ENCODE peak calls at places on chromosomes 4 and X, in seven cellular contexts. P, S, X, G, L, E and J are unnamed samples.

GRCh38 chr4:25347971-25348370 is 29.1 kb upstream of the ANAPC4 start:
- DNase-seq in P (no peak), S (no peak), X (no peak), G (no peak), L (no peak), E (no peak), J (no peak)

GRCh38 chr4:75634951-75635350 is 4.6 kb upstream of the CDKL2 start:
- DNase-seq in P (no peak), S (no peak), X (no peak), G (no peak), L (no peak), E (no peak), J (no peak)

GRCh38 chrX:10049246-10049645 is 82.1 kb downstream of the CLDN34 start:
- DNase-seq in P (no peak), S (no peak), X (no peak), G (no peak), L (peak), E (no peak), J (no peak)

GRCh38 chrX:129646721-129647587 is 7.8 kb downstream of the APLN start:
- DNase-seq in P (no peak), S (no peak), X (peak), G (no peak), L (no peak), E (no peak), J (no peak)

GRCh38 chrX:46627700-46628405 is 54.3 kb downstream of the CHST7 start:
- DNase-seq in P (no peak), S (no peak), X (no peak), G (no peak), L (no peak), E (no peak), J (peak)

GRCh38 chrX:18885317-18886004 is 98.5 kb downstream of the PHKA2 start:
- DNase-seq in P (no peak), S (no peak), X (no peak), G (no peak), L (no peak), E (peak), J (no peak)

GRCh38 chr4:73067971-73068394 is 1.5 kb downstream of the COX18 start:
- DNase-seq in P (no peak), S (no peak), X (no peak), G (no peak), L (peak), E (no peak), J (no peak)

GRCh38 chr4:172480471-172480870 is 667.3 kb downstream of the GALNTL6 start:
- DNase-seq in P (no peak), S (no peak), X (no peak), G (no peak), L (no peak), E (no peak), J (no peak)

GRCh38 chr4:74453037-74453635 is 8.2 kb downstream of the AREG start:
- DNase-seq in P (no peak), S (no peak), X (no peak), G (no peak), L (no peak), E (no peak), J (no peak)

GRCh38 chr4:7478665-7479064 is 43.9 kb upstream of the PSAPL1 start:
- DNase-seq in P (no peak), S (no peak), X (no peak), G (no peak), L (no peak), E (no peak), J (no peak)

GRCh38 chrX:3603026-3603661 is 110.3 kb downstream of the PRKX start:
- DNase-seq in P (no peak), S (no peak), X (no peak), G (no peak), L (no peak), E (no peak), J (no peak)

GRCh38 chr4:77501851-77502250 is 103.8 kb upstream of the CXCL13 start:
- DNase-seq in P (no peak), S (no peak), X (no peak), G (no peak), L (no peak), E (no peak), J (no peak)

GRCh38 chr4:106421441-106422296 is 53.1 kb upstream of the GIMD1 start:
- DNase-seq in P (no peak), S (no peak), X (no peak), G (no peak), L (no peak), E (no peak), J (no peak)

GRCh38 chr4:181176306-181176705 is 1066.9 kb upstream of the TENM3 start:
- DNase-seq in P (no peak), S (no peak), X (no peak), G (no peak), L (no peak), E (no peak), J (no peak)

GRCh38 chr4:38601244-38601915 is 62.6 kb upstream of the KLF3 start:
- DNase-seq in P (peak), S (peak), X (peak), G (no peak), L (peak), E (no peak), J (no peak)

GRCh38 chrX:139766545-139766983 is 58.6 kb upstream of the MCF2 start:
- DNase-seq in P (no peak), S (no peak), X (no peak), G (no peak), L (no peak), E (no peak), J (no peak)

GRCh38 chr4:150244600-150244999 is 166.4 kb downstream of the DCLK2 start:
- DNase-seq in P (peak), S (no peak), X (peak), G (no peak), L (no peak), E (no peak), J (no peak)

GRCh38 chr4:42320822-42321388 is 76.4 kb upstream of the SHISA3 start:
- DNase-seq in P (no peak), S (no peak), X (no peak), G (no peak), L (no peak), E (no peak), J (no peak)

GRCh38 chr4:56512166-56512565 is 6.6 kb downstream of the ARL9 start:
- DNase-seq in P (no peak), S (no peak), X (no peak), G (no peak), L (no peak), E (no peak), J (no peak)

GRCh38 chr4:94803181-94803580 is 45.4 kb downstream of the BMPR1B start:
- DNase-seq in P (no peak), S (no peak), X (no peak), G (no peak), L (no peak), E (no peak), J (no peak)

GRCh38 chr4:140004580-140005314 is 149.2 kb downstream of the MAML3 start:
- DNase-seq in P (peak), S (peak), X (peak), G (peak), L (peak), E (peak), J (peak)

GRCh38 chr4:7068883-7069282 is 1.0 kb upstream of the GRPEL1 start:
- DNase-seq in P (no peak), S (no peak), X (no peak), G (no peak), L (no peak), E (no peak), J (no peak)

GRCh38 chr4:86960557-86960959 is 25.7 kb downstream of the AFF1 start:
- DNase-seq in P (no peak), S (no peak), X (no peak), G (no peak), L (no peak), E (no peak), J (no peak)

GRCh38 chr4:98434816-98435215 is 173.6 kb downstream of the RAP1GDS1 start:
- DNase-seq in P (no peak), S (no peak), X (no peak), G (no peak), L (no peak), E (no peak), J (no peak)

GRCh38 chr4:76690091-76690905 is 207.6 kb downstream of the SOWAHB start:
- DNase-seq in P (no peak), S (no peak), X (peak), G (no peak), L (no peak), E (no peak), J (no peak)

GRCh38 chr4:163395758-163396157 is 52.1 kb downstream of the NPY5R start:
- DNase-seq in P (no peak), S (no peak), X (no peak), G (no peak), L (no peak), E (no peak), J (no peak)

GRCh38 chrX:69613946-69614345 is 2.0 kb upstream of the EDA start:
- DNase-seq in P (no peak), S (no peak), X (no peak), G (no peak), L (no peak), E (no peak), J (no peak)

GRCh38 chrX:53481816-53482485 is 47.8 kb upstream of the HSD17B10 start:
- DNase-seq in P (peak), S (peak), X (peak), G (peak), L (peak), E (no peak), J (peak)

GRCh38 chrX:104113237-104113965 is 1.1 kb downstream of the ZCCHC18 start:
- DNase-seq in P (peak), S (peak), X (peak), G (peak), L (peak), E (peak), J (peak)

GRCh38 chrX:100994352-100995281 is 25.1 kb downstream of the ARL13A start:
- DNase-seq in P (no peak), S (no peak), X (no peak), G (no peak), L (no peak), E (no peak), J (no peak)

GRCh38 chr4:48841045-48841827 is 10.3 kb downstream of the OCIAD1 start:
- DNase-seq in P (no peak), S (no peak), X (no peak), G (no peak), L (no peak), E (no peak), J (no peak)